ENCODE peak calls at places on chromosome 4, in six cellular contexts. H, T, C, Z, R and U are unnamed samples.

GRCh38 chr4:183097251-183098079 is 1.6 kb upstream of the WWC2 start:
- DNase-seq in C (no peak), H (no peak), T (no peak), R (no peak), Z (peak; percentile 70), U (no peak)

GRCh38 chr4:163540977-163541376 is 46.5 kb downstream of the TMA16 start:
- DNase-seq in R (peak; percentile 87), C (no peak), Z (no peak), H (peak; percentile 49), T (no peak), U (peak; percentile 70)

GRCh38 chr4:152508386-152508785 is 27.5 kb downstream of the FBXW7 start:
- DNase-seq in R (no peak), H (no peak), Z (no peak), C (no peak), T (no peak), U (no peak)

GRCh38 chr4:106301393-106302084 is 14.5 kb downstream of the TBCK start:
- DNase-seq in C (no peak), T (no peak), Z (no peak), H (no peak), R (no peak), U (no peak)

GRCh38 chr4:137648531-137648930 is 116.2 kb upstream of the PCDH18 start:
- DNase-seq in T (no peak), H (no peak), R (no peak), Z (no peak), C (no peak), U (no peak)

GRCh38 chr4:26281876-26282275 is 38.9 kb upstream of the RBPJ start:
- DNase-seq in R (no peak), T (no peak), Z (no peak), C (no peak), H (no peak), U (no peak)

GRCh38 chr4:128658214-128658621 is 151.3 kb upstream of the JADE1 start:
- DNase-seq in R (no peak), C (no peak), T (no peak), H (no peak), Z (no peak), U (no peak)

GRCh38 chr4:74038161-74039064 is at the start of gene CXCL3:
- DNase-seq in R (peak; percentile 61), Z (peak; percentile 75), T (peak; percentile 46), H (peak; percentile 18), C (peak; percentile 14), U (peak; percentile 72)

GRCh38 chr4:112185740-112186670 is 40.8 kb downstream of the FAM241A start:
- DNase-seq in R (no peak), C (no peak), H (no peak), T (no peak), Z (no peak), U (no peak)

GRCh38 chr4:156298230-156298629 is 344.6 kb upstream of the CTSO start:
- DNase-seq in Z (no peak), R (peak; percentile 86), H (peak; percentile 56), T (no peak), C (no peak), U (peak; percentile 85)

GRCh38 chr4:8737601-8738279 is 133.9 kb downstream of the HMX1 start:
- DNase-seq in C (no peak), R (no peak), T (no peak), H (no peak), Z (peak; percentile 37), U (no peak)

GRCh38 chr4:145937990-145938611 is 522 bp downstream of the ZNF827 start:
- DNase-seq in R (peak; percentile 31), Z (no peak), H (no peak), T (no peak), C (peak; percentile 22), U (peak; percentile 26)

GRCh38 chr4:76989391-76990061 is 40.0 kb downstream of the SEPTIN11 start:
- DNase-seq in H (no peak), Z (no peak), R (peak; percentile 28), T (no peak), C (no peak), U (no peak)

GRCh38 chr4:52941450-52941849 is 79.3 kb downstream of the RASL11B start:
- DNase-seq in T (no peak), C (no peak), H (no peak), R (no peak), Z (no peak), U (no peak)

GRCh38 chr4:166875821-166876220 is 358.5 kb downstream of the SPOCK3 start:
- DNase-seq in H (no peak), T (no peak), C (no peak), R (no peak), Z (no peak), U (no peak)

GRCh38 chr4:41067369-41067768 is 147.0 kb downstream of the APBB2 start:
- DNase-seq in T (no peak), R (no peak), Z (no peak), C (no peak), H (no peak), U (no peak)

GRCh38 chr4:55214172-55214571 is 88.8 kb upstream of the KDR start:
- DNase-seq in R (peak; percentile 48), C (no peak), T (no peak), H (no peak), Z (no peak), U (peak; percentile 20)

GRCh38 chr4:3135155-3136011 is 60.9 kb downstream of the HTT start:
- DNase-seq in T (no peak), H (no peak), Z (no peak), R (no peak), C (no peak), U (no peak)

GRCh38 chr4:108772402-108772801 is 9.5 kb upstream of the ETNPPL start:
- DNase-seq in Z (no peak), C (no peak), T (no peak), H (no peak), R (no peak), U (no peak)

GRCh38 chr4:17447675-17448298 is 64.1 kb downstream of the QDPR start:
- DNase-seq in H (peak; percentile 52), R (peak; percentile 81), Z (no peak), T (peak; percentile 26), C (peak; percentile 46), U (peak; percentile 64)

GRCh38 chr4:6548201-6548881 is 26.6 kb upstream of the MAN2B2 start:
- DNase-seq in C (peak; percentile 17), H (no peak), T (peak; percentile 30), Z (no peak), R (peak; percentile 50), U (peak; percentile 52)

GRCh38 chr4:56958111-56958517 is 19.3 kb downstream of the NOA1 start:
- DNase-seq in C (no peak), H (peak; percentile 89), R (peak; percentile 77), Z (peak; percentile 92), T (no peak), U (peak; percentile 71)

GRCh38 chr4:64330143-64330542 is 79.1 kb downstream of the TECRL start:
- DNase-seq in H (no peak), T (no peak), Z (no peak), C (no peak), R (no peak), U (no peak)

GRCh38 chr4:87506974-87507701 is 22.0 kb downstream of the SPARCL1 start:
- DNase-seq in R (peak; percentile 80), T (no peak), C (no peak), H (peak; percentile 41), Z (no peak), U (peak; percentile 54)